ENCODE peak calls at places on chromosome 2, in five cellular contexts. U is heart left ventricle, I is prostate gland, D is breast epithelium, O is gastrocnemius medialis. A is an unnamed sample.

GRCh38 chr2:119109823-119110222 is 48.7 kb downstream of the C1QL2 start:
- DNase-seq in U (no peak), I (no peak), D (no peak), O (no peak), A (no peak)

GRCh38 chr2:233079953-233080835 is 20.1 kb downstream of the INPP5D start:
- DNase-seq in U (no peak), I (no peak), D (peak; percentile 17), O (no peak), A (no peak)

GRCh38 chr2:181632733-181633401 is 24.0 kb downstream of the CERKL start:
- DNase-seq in U (no peak), I (no peak), D (no peak), O (no peak), A (no peak)

GRCh38 chr2:226721541-226721940 is 78.1 kb downstream of the IRS1 start:
- DNase-seq in U (peak; percentile 67), I (no peak), D (no peak), O (peak; percentile 18), A (peak; percentile 73)

GRCh38 chr2:216139884-216140283 is 30.7 kb downstream of the XRCC5 start:
- DNase-seq in U (no peak), I (no peak), D (no peak), O (no peak), A (no peak)

GRCh38 chr2:226256237-226256636 is 543.4 kb downstream of the IRS1 start:
- DNase-seq in U (no peak), I (no peak), D (no peak), O (no peak), A (no peak)

GRCh38 chr2:141528990-141529389 is 601.8 kb downstream of the LRP1B start:
- DNase-seq in U (no peak), I (no peak), D (no peak), O (no peak), A (no peak)

GRCh38 chr2:188966079-188966571 is 8.0 kb upstream of the COL3A1 start:
- DNase-seq in U (no peak), I (no peak), D (no peak), O (no peak), A (no peak)

GRCh38 chr2:57497489-57498096 is 549.0 kb upstream of the VRK2 start:
- DNase-seq in U (no peak), I (peak; percentile 10), D (no peak), O (no peak), A (peak; percentile 25)

GRCh38 chr2:152419944-152420813 is 85.2 kb downstream of the FMNL2 start:
- DNase-seq in U (no peak), I (no peak), D (no peak), O (no peak), A (no peak)

GRCh38 chr2:8447610-8448221 is 234.1 kb upstream of the ID2 start:
- DNase-seq in U (no peak), I (no peak), D (no peak), O (no peak), A (no peak)

GRCh38 chr2:120844098-120844738 is 108.5 kb downstream of the GLI2 start:
- DNase-seq in U (no peak), I (no peak), D (no peak), O (no peak), A (no peak)

GRCh38 chr2:120310136-120310535 is 35.8 kb upstream of the INHBB start:
- DNase-seq in U (no peak), I (no peak), D (no peak), O (no peak), A (no peak)

GRCh38 chr2:173590278-173590811 is 235.7 kb downstream of the CDCA7 start:
- DNase-seq in U (peak; percentile 64), I (no peak), D (no peak), O (peak; percentile 86), A (no peak)

GRCh38 chr2:6813573-6813972 is 52.1 kb downstream of the CMPK2 start:
- DNase-seq in U (no peak), I (no peak), D (no peak), O (no peak), A (no peak)

GRCh38 chr2:64017811-64018714 is 1.2 kb downstream of the VPS54 start:
- DNase-seq in U (no peak), I (peak; percentile 13), D (no peak), O (no peak), A (no peak)
- TF ChIP-seq POLR2A in U (no peak), I (no peak), D (no peak), O (peak; percentile 28), A (no peak)

DNA sequence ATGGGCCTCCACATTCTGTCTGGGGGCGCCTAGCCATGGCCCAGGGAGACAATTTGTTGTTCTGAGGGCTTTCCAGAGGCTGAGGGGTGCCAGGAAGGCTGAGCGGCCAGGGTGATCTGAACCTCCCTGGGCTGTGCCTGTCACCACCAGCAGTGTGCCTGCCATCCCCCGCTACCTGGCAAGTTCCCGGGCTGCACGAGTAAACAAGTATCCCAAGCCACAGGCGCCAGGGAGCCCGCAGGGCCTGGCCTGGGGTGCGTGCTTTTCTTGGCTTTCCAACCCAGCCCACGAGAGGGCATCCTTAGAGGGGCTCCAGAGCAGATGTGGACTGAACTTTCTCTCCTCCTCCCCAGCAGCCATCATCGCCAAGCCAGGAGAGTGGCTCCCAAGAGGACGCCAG is 35.1 kb upstream of the B3GNT7 start:
- DNase-seq in U (no peak), I (no peak), D (peak; percentile 48), O (no peak), A (no peak)
- H3K27ac ChIP-seq in U (no peak overlapping the region), I (no peak overlapping the region), D (no peak overlapping the region), O (no peak overlapping the region), A (no peak overlapping the region)

GRCh38 chr2:19901201-19901457 is 654 bp downstream of the TTC32 start:
- DNase-seq in U (no peak), I (no peak), D (no peak), O (no peak), A (no peak)

GRCh38 chr2:19900536-19901200 is 1.1 kb downstream of the TTC32 start:
- DNase-seq in U (no peak), I (no peak), D (no peak), O (no peak), A (no peak)

GRCh38 chr2:19901458-19902271 is at the start of gene TTC32:
- DNase-seq in U (peak; percentile 96), I (peak; percentile 90), D (peak; percentile 92), O (peak; percentile 88), A (peak; percentile 94)

GRCh38 chr2:19899853-19900525 is 1.8 kb downstream of the TTC32 start:
- DNase-seq in U (no peak), I (no peak), D (no peak), O (no peak), A (no peak)

GRCh38 chr2:19902272-19902730 is 518 bp upstream of the TTC32 start:
- DNase-seq in U (no peak), I (no peak), D (no peak), O (no peak), A (no peak)
- TF ChIP-seq POLR2A in U (no peak), I (no peak), D (no peak), O (no peak), A (no peak)

GRCh38 chr2:95075440-95075885 is 46.1 kb downstream of the MRPS5 start:
- DNase-seq in U (no peak), I (no peak), D (no peak), O (no peak), A (no peak)
- H3K27ac ChIP-seq in U (no peak overlapping the region), I (no peak overlapping the region), D (no peak overlapping the region), O (no peak overlapping the region), A (no peak overlapping the region)

DNA sequence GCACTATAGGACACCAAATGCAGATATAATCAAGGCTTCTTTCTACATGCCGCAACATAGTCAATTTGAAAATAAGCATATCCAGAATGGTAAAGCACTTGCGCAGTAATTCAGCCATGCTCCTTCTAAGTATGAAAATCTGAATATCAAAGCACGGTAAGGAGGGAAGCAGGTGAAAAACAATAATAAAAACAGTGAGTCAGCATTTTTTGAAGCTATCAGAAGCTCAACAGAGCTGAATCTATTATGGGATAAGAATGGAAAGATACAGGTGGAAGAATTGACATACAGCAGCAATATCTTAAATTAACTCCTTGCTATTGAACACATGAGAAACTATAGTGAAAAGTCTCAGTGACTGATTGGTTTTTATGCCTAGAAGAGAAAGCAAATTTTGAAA is 266.3 kb downstream of the NRXN1 start:
- DNase-seq in U (no peak), I (no peak), D (no peak), O (no peak), A (no peak)
- TF ChIP-seq POLR2A in U (no peak), I (no peak), D (no peak), O (no peak), A (no peak)